ENCODE peak calls at places on chromosomes 16 and 17, in six cellular contexts. One of them, this sample, is unnamed.

GRCh38 chr16:12186774-12187335 is 210.3 kb downstream of the SNX29 start:
- DNase-seq in GM06990: no peak
- DNase-seq in stromal cell of bone marrow: no peak
- DNase-seq in transverse colon: no peak
- DNase-seq in NCI-H460: no peak
- DNase-seq in nephron progenitor cell: no peak
- DNase-seq in this sample: no peak

GRCh38 chr17:22441776-22442175 is 749.5 kb downstream of the KCNJ18 start:
- DNase-seq in GM06990: no peak
- DNase-seq in stromal cell of bone marrow: no peak
- DNase-seq in nephron progenitor cell: no peak
- DNase-seq in transverse colon: no peak
- DNase-seq in NCI-H460: no peak
- DNase-seq in this sample: no peak

GRCh38 chr16:2782583-2783351 is 4.6 kb downstream of the PRSS33 start:
- DNase-seq in nephron progenitor cell: no peak
- DNase-seq in NCI-H460: no peak
- DNase-seq in transverse colon: peak
- DNase-seq in stromal cell of bone marrow: no peak
- DNase-seq in GM06990: no peak
- DNase-seq in this sample: no peak

GRCh38 chr17:27671591-27671910 is 40.6 kb downstream of the LGALS9 start:
- DNase-seq in NCI-H460: no peak
- DNase-seq in transverse colon: no peak
- DNase-seq in GM06990: no peak
- DNase-seq in stromal cell of bone marrow: no peak
- DNase-seq in nephron progenitor cell: no peak
- DNase-seq in this sample: no peak

GRCh38 chr16:3017806-3018506 is at the start of gene CLDN6:
- DNase-seq in GM06990: no peak
- DNase-seq in transverse colon: peak
- DNase-seq in stromal cell of bone marrow: no peak
- DNase-seq in NCI-H460: no peak
- DNase-seq in nephron progenitor cell: peak
- DNase-seq in this sample: no peak

GRCh38 chr16:87744750-87745514 is 20.9 kb downstream of the KLHDC4 start:
- DNase-seq in stromal cell of bone marrow: no peak
- DNase-seq in NCI-H460: no peak
- DNase-seq in nephron progenitor cell: no peak
- DNase-seq in transverse colon: peak
- DNase-seq in GM06990: no peak
- DNase-seq in this sample: no peak

GRCh38 chr16:51035110-51035498 is 116.0 kb downstream of the SALL1 start:
- DNase-seq in nephron progenitor cell: no peak
- DNase-seq in transverse colon: no peak
- DNase-seq in NCI-H460: no peak
- DNase-seq in GM06990: peak
- DNase-seq in stromal cell of bone marrow: no peak
- DNase-seq in this sample: no peak

GRCh38 chr16:11149011-11149616 is 106.9 kb downstream of the SOCS1 start:
- DNase-seq in GM06990: no peak
- DNase-seq in transverse colon: no peak
- DNase-seq in stromal cell of bone marrow: no peak
- DNase-seq in nephron progenitor cell: no peak
- DNase-seq in NCI-H460: no peak
- DNase-seq in this sample: no peak

GRCh38 chr17:58109197-58109596 is 26.0 kb downstream of the DYNLL2 start:
- DNase-seq in nephron progenitor cell: no peak
- DNase-seq in GM06990: no peak
- DNase-seq in stromal cell of bone marrow: no peak
- DNase-seq in NCI-H460: no peak
- DNase-seq in transverse colon: no peak
- DNase-seq in this sample: no peak

GRCh38 chr17:50954641-50955121 is 88.5 kb upstream of the TOB1 start:
- DNase-seq in stromal cell of bone marrow: no peak
- DNase-seq in GM06990: no peak
- DNase-seq in NCI-H460: no peak
- DNase-seq in nephron progenitor cell: no peak
- DNase-seq in transverse colon: no peak
- DNase-seq in this sample: no peak

GRCh38 chr17:76949913-76950695 is 81.9 kb downstream of the MGAT5B start:
- DNase-seq in nephron progenitor cell: no peak
- DNase-seq in transverse colon: no peak
- DNase-seq in GM06990: no peak
- DNase-seq in NCI-H460: no peak
- DNase-seq in stromal cell of bone marrow: no peak
- DNase-seq in this sample: no peak

GRCh38 chr17:58703137-58703846 is 10.9 kb downstream of the RAD51C start:
- DNase-seq in nephron progenitor cell: no peak
- DNase-seq in GM06990: no peak
- DNase-seq in transverse colon: no peak
- DNase-seq in stromal cell of bone marrow: peak
- DNase-seq in NCI-H460: no peak
- DNase-seq in this sample: no peak

GRCh38 chr16:13935408-13935807 is 15.5 kb downstream of the ERCC4 start:
- DNase-seq in nephron progenitor cell: peak
- DNase-seq in NCI-H460: no peak
- DNase-seq in stromal cell of bone marrow: no peak
- DNase-seq in transverse colon: no peak
- DNase-seq in GM06990: no peak
- DNase-seq in this sample: no peak

GRCh38 chr17:36149296-36149820 is 27.1 kb downstream of the TBC1D3B start:
- DNase-seq in nephron progenitor cell: no peak
- DNase-seq in NCI-H460: no peak
- DNase-seq in stromal cell of bone marrow: peak
- DNase-seq in transverse colon: no peak
- DNase-seq in GM06990: no peak
- DNase-seq in this sample: peak

GRCh38 chr16:73151225-73151624 is 103.3 kb upstream of the ZFHX3 start:
- DNase-seq in GM06990: no peak
- DNase-seq in stromal cell of bone marrow: no peak
- DNase-seq in NCI-H460: no peak
- DNase-seq in transverse colon: no peak
- DNase-seq in nephron progenitor cell: no peak
- DNase-seq in this sample: no peak

GRCh38 chr16:57371494-57372371 is 557 bp upstream of the CX3CL1 start:
- DNase-seq in GM06990: no peak
- DNase-seq in transverse colon: no peak
- DNase-seq in nephron progenitor cell: no peak
- DNase-seq in stromal cell of bone marrow: no peak
- DNase-seq in NCI-H460: no peak
- DNase-seq in this sample: no peak

GRCh38 chr17:55769625-55770000 is 18.8 kb downstream of the PCTP start:
- DNase-seq in stromal cell of bone marrow: peak
- DNase-seq in GM06990: no peak
- DNase-seq in nephron progenitor cell: no peak
- DNase-seq in transverse colon: peak
- DNase-seq in NCI-H460: peak
- DNase-seq in this sample: peak

GRCh38 chr17:72887917-72888316 is 204.6 kb downstream of the SLC39A11 start:
- DNase-seq in transverse colon: no peak
- DNase-seq in stromal cell of bone marrow: no peak
- DNase-seq in nephron progenitor cell: no peak
- DNase-seq in GM06990: no peak
- DNase-seq in NCI-H460: no peak
- DNase-seq in this sample: no peak

GRCh38 chr16:24635900-24636610 is 93.4 kb upstream of the TNRC6A start:
- DNase-seq in nephron progenitor cell: no peak
- DNase-seq in NCI-H460: peak
- DNase-seq in stromal cell of bone marrow: peak
- DNase-seq in transverse colon: peak
- DNase-seq in GM06990: no peak
- DNase-seq in this sample: peak

GRCh38 chr16:27532088-27532810 is 17.5 kb downstream of the GTF3C1 start:
- DNase-seq in NCI-H460: no peak
- DNase-seq in transverse colon: no peak
- DNase-seq in nephron progenitor cell: no peak
- DNase-seq in GM06990: no peak
- DNase-seq in stromal cell of bone marrow: no peak
- DNase-seq in this sample: no peak

GRCh38 chr17:72587773-72588511 is 467.1 kb downstream of the SOX9 start:
- DNase-seq in GM06990: no peak
- DNase-seq in transverse colon: peak
- DNase-seq in nephron progenitor cell: no peak
- DNase-seq in stromal cell of bone marrow: no peak
- DNase-seq in NCI-H460: no peak
- DNase-seq in this sample: no peak

GRCh38 chr17:78986048-78986648 is 6.4 kb upstream of the LGALS3BP start:
- DNase-seq in GM06990: no peak
- DNase-seq in NCI-H460: peak
- DNase-seq in transverse colon: peak
- DNase-seq in nephron progenitor cell: no peak
- DNase-seq in stromal cell of bone marrow: no peak
- DNase-seq in this sample: no peak

This sample was measured in GM04504.